ENCODE peak calls at places on chromosomes 16 and 17, in eight cellular contexts. X is HCT116, O is upper lobe of right lung, Y is lower lobe of right lung, E is GM06990, H is Caco-2, S is stomach, N is epithelial cell of esophagus. Z is an unnamed sample.
A peak's percentile ranks its signal among the peaks of the same experiment; 100 is the strongest.

GRCh38 chr17:77962349-77962748 is 3.8 kb downstream of the TNRC6C start:
- DNase-seq in X (no peak), O (no peak), Y (no peak), E (no peak), H (no peak), S (no peak), N (no peak), Z (no peak)

GRCh38 chr17:28626818-28627217 is 12.8 kb upstream of the RSKR start:
- DNase-seq in X (no peak), O (no peak), Y (no peak), E (no peak), H (no peak), S (no peak), N (no peak), Z (no peak)

GRCh38 chr17:40960144-40960543 is 6.6 kb downstream of the KRT39 start:
- DNase-seq in X (no peak), O (no peak), Y (no peak), E (no peak), H (no peak), S (no peak), N (peak; percentile 51), Z (no peak)

GRCh38 chr17:50078430-50078829 is 16.7 kb upstream of the PDK2 start:
- DNase-seq in X (no peak), O (no peak), Y (no peak), E (no peak), H (no peak), S (no peak), N (no peak), Z (no peak)

GRCh38 chr16:28163699-28164584 is 47.8 kb downstream of the XPO6 start:
- DNase-seq in X (no peak), O (no peak), Y (peak; percentile 53), E (no peak), H (no peak), S (no peak), N (peak; percentile 40), Z (no peak)

GRCh38 chr16:57416084-57416483 is 11.5 kb downstream of the CCL17 start:
- DNase-seq in X (no peak), O (no peak), Y (no peak), E (no peak), H (no peak), S (no peak), N (no peak), Z (no peak)

GRCh38 chr16:31265329-31266245 is 5.8 kb downstream of the ITGAM start:
- DNase-seq in X (no peak), O (peak; percentile 64), Y (no peak), E (peak; percentile 82), H (no peak), S (peak; percentile 30), N (peak; percentile 92), Z (no peak)

GRCh38 chr17:56773124-56773523 is 60.6 kb downstream of the C17orf67 start:
- DNase-seq in X (no peak), O (no peak), Y (no peak), E (no peak), H (no peak), S (no peak), N (no peak), Z (no peak)

GRCh38 chr16:88306411-88306810 is 76.3 kb upstream of the ZNF469 start:
- DNase-seq in X (no peak), O (no peak), Y (no peak), E (no peak), H (no peak), S (no peak), N (no peak), Z (no peak)

GRCh38 chr16:73350707-73351452 is 303.0 kb upstream of the ZFHX3 start:
- DNase-seq in X (no peak), O (no peak), Y (no peak), E (no peak), H (no peak), S (no peak), N (no peak), Z (no peak)

GRCh38 chr16:31361201-31362110 is 6.5 kb downstream of the ITGAX start:
- DNase-seq in X (no peak), O (no peak), Y (no peak), E (no peak), H (no peak), S (no peak), N (no peak), Z (no peak)

GRCh38 chr16:10178079-10178478 is 4.1 kb downstream of the GRIN2A start:
- DNase-seq in X (no peak), O (no peak), Y (no peak), E (no peak), H (no peak), S (no peak), N (peak; percentile 33), Z (no peak)

GRCh38 chr16:25838724-25839186 is 147.0 kb downstream of the HS3ST4 start:
- DNase-seq in X (peak; percentile 27), O (no peak), Y (no peak), E (peak; percentile 19), H (peak; percentile 31), S (no peak), N (peak; percentile 45), Z (peak; percentile 15)

GRCh38 chr17:82931696-82932060 is 91.9 kb upstream of the ZNF750 start:
- DNase-seq in X (no peak), O (peak; percentile 57), Y (no peak), E (no peak), H (peak; percentile 34), S (peak; percentile 24), N (peak; percentile 87), Z (no peak)

GRCh38 chr16:66269631-66270332 is 96.7 kb upstream of the CDH5 start:
- DNase-seq in X (no peak), O (no peak), Y (no peak), E (no peak), H (no peak), S (no peak), N (no peak), Z (no peak)

GRCh38 chr17:67076290-67076689 is 31.9 kb downstream of the CACNG1 start:
- DNase-seq in X (no peak), O (no peak), Y (no peak), E (no peak), H (peak; percentile 67), S (no peak), N (no peak), Z (no peak)

GRCh38 chr17:48283390-48283789 is 146.6 kb downstream of the SKAP1 start:
- DNase-seq in X (no peak), O (no peak), Y (no peak), E (no peak), H (no peak), S (no peak), N (no peak), Z (no peak)

GRCh38 chr17:67488161-67488560 is 111.1 kb downstream of the PITPNC1 start:
- DNase-seq in X (no peak), O (no peak), Y (no peak), E (no peak), H (no peak), S (no peak), N (no peak), Z (no peak)

GRCh38 chr17:77408284-77408683 is 267.5 kb downstream of the SEC14L1 start:
- DNase-seq in X (no peak), O (no peak), Y (no peak), E (no peak), H (no peak), S (no peak), N (no peak), Z (no peak)

GRCh38 chr16:85626191-85626951 is 13.2 kb downstream of the GSE1 start:
- DNase-seq in X (no peak), O (no peak), Y (no peak), E (no peak), H (no peak), S (peak; percentile 47), N (no peak), Z (no peak)
- H3K4me3 ChIP-seq in X (no peak overlapping the region), O (no peak overlapping the region), Y (peak overlapping the region; percentile 8), E (no peak overlapping the region), H (no peak overlapping the region), S (no peak overlapping the region), N (no peak overlapping the region), Z (peak overlapping the region; percentile 22)

GRCh38 chr17:18139949-18140348 is 31.4 kb downstream of the MYO15A start:
- DNase-seq in X (no peak), O (no peak), Y (no peak), E (no peak), H (no peak), S (no peak), N (no peak), Z (no peak)
- TF ChIP-seq CTCF in X (no peak), O (no peak), Y (no peak), E (peak; percentile 39), H (peak; percentile 29), S (no peak), N (no peak), Z (peak; percentile 21)

GRCh38 chr16:84709609-84710008 is 9.8 kb downstream of the USP10 start:
- DNase-seq in X (no peak), O (no peak), Y (no peak), E (no peak), H (no peak), S (no peak), N (no peak), Z (no peak)
- H3K4me3 ChIP-seq in X (no peak overlapping the region), O (no peak overlapping the region), Y (no peak overlapping the region), E (no peak overlapping the region), H (no peak overlapping the region), S (no peak overlapping the region), N (no peak overlapping the region), Z (no peak overlapping the region)

GRCh38 chr17:72345083-72345482 is 224.3 kb downstream of the SOX9 start:
- DNase-seq in X (no peak), O (no peak), Y (no peak), E (no peak), H (no peak), S (no peak), N (no peak), Z (no peak)
- TF ChIP-seq CTCF in X (no peak), O (no peak), Y (no peak), E (no peak), H (no peak), S (no peak), N (no peak), Z (no peak)